ENCODE peak calls at places on chromosomes 4 and X, in ten cellular contexts. One of them, this sample, is unnamed.

GRCh38 chr4:1030559-1030958 is 19.1 kb downstream of the FGFRL1 start:
- DNase-seq in NCI-H1092: no peak
- DNase-seq in tibial nerve: no peak
- DNase-seq in effector memory CD8-positive, alpha-beta T cell: no peak
- DNase-seq in GM19239: no peak
- DNase-seq in stimulated activated CD4-positive, alpha-beta T cell treated with anti-CD3 and anti-CD28 coated beads, Interleukin-1b, Interleukin-23, amount 100 ng/mL, for 1 hour: no peak
- DNase-seq in NCI-H774: no peak
- DNase-seq in effector CD4-positive, alpha-beta T cell: no peak
- DNase-seq in left cardiac atrium: no peak
- DNase-seq in NCI-H1930: no peak
- DNase-seq in this sample: no peak

GRCh38 chrX:141936080-141936479 is 32.4 kb downstream of the MAGEC1 start:
- DNase-seq in GM19239: no peak
- DNase-seq in left cardiac atrium: no peak
- DNase-seq in NCI-H1930: no peak
- DNase-seq in effector CD4-positive, alpha-beta T cell: no peak
- DNase-seq in stimulated activated CD4-positive, alpha-beta T cell treated with anti-CD3 and anti-CD28 coated beads, Interleukin-1b, Interleukin-23, amount 100 ng/mL, for 1 hour: no peak
- DNase-seq in NCI-H774: no peak
- DNase-seq in NCI-H1092: no peak
- DNase-seq in effector memory CD8-positive, alpha-beta T cell: no peak
- DNase-seq in tibial nerve: no peak
- DNase-seq in this sample: no peak

GRCh38 chr4:184960505-184960971 is 57.8 kb upstream of the HELT start:
- DNase-seq in tibial nerve: no peak
- DNase-seq in NCI-H1930: no peak
- DNase-seq in effector CD4-positive, alpha-beta T cell: no peak
- DNase-seq in effector memory CD8-positive, alpha-beta T cell: no peak
- DNase-seq in NCI-H774: no peak
- DNase-seq in left cardiac atrium: no peak
- DNase-seq in stimulated activated CD4-positive, alpha-beta T cell treated with anti-CD3 and anti-CD28 coated beads, Interleukin-1b, Interleukin-23, amount 100 ng/mL, for 1 hour: no peak
- DNase-seq in NCI-H1092: no peak
- DNase-seq in GM19239: no peak
- DNase-seq in this sample: no peak

GRCh38 chrX:41781500-41781899 is 57.5 kb downstream of the GPR82 start:
- DNase-seq in NCI-H1092: peak; percentile 31
- DNase-seq in tibial nerve: no peak
- DNase-seq in left cardiac atrium: no peak
- DNase-seq in GM19239: peak; percentile 2
- DNase-seq in stimulated activated CD4-positive, alpha-beta T cell treated with anti-CD3 and anti-CD28 coated beads, Interleukin-1b, Interleukin-23, amount 100 ng/mL, for 1 hour: no peak
- DNase-seq in NCI-H774: peak; percentile 14
- DNase-seq in effector CD4-positive, alpha-beta T cell: peak; percentile 2
- DNase-seq in NCI-H1930: no peak
- DNase-seq in effector memory CD8-positive, alpha-beta T cell: peak; percentile 9
- DNase-seq in this sample: no peak

GRCh38 chrX:131802836-131803626 is 220.1 kb upstream of the STK26 start:
- DNase-seq in stimulated activated CD4-positive, alpha-beta T cell treated with anti-CD3 and anti-CD28 coated beads, Interleukin-1b, Interleukin-23, amount 100 ng/mL, for 1 hour: no peak
- DNase-seq in GM19239: no peak
- DNase-seq in NCI-H1092: no peak
- DNase-seq in NCI-H1930: no peak
- DNase-seq in tibial nerve: no peak
- DNase-seq in effector memory CD8-positive, alpha-beta T cell: no peak
- DNase-seq in left cardiac atrium: peak; percentile 75
- DNase-seq in NCI-H774: peak; percentile 69
- DNase-seq in effector CD4-positive, alpha-beta T cell: peak; percentile 79
- DNase-seq in this sample: peak; percentile 5

GRCh38 chr4:6367313-6367945 is 97.8 kb downstream of the WFS1 start:
- DNase-seq in left cardiac atrium: no peak
- DNase-seq in NCI-H774: no peak
- DNase-seq in GM19239: no peak
- DNase-seq in effector memory CD8-positive, alpha-beta T cell: no peak
- DNase-seq in NCI-H1092: peak; percentile 93
- DNase-seq in stimulated activated CD4-positive, alpha-beta T cell treated with anti-CD3 and anti-CD28 coated beads, Interleukin-1b, Interleukin-23, amount 100 ng/mL, for 1 hour: no peak
- DNase-seq in effector CD4-positive, alpha-beta T cell: no peak
- DNase-seq in NCI-H1930: no peak
- DNase-seq in tibial nerve: no peak
- DNase-seq in this sample: peak; percentile 26

GRCh38 chr4:125520258-125520990 is 205.7 kb downstream of the FAT4 start:
- DNase-seq in effector CD4-positive, alpha-beta T cell: no peak
- DNase-seq in left cardiac atrium: no peak
- DNase-seq in tibial nerve: no peak
- DNase-seq in effector memory CD8-positive, alpha-beta T cell: no peak
- DNase-seq in GM19239: no peak
- DNase-seq in NCI-H774: no peak
- DNase-seq in NCI-H1092: no peak
- DNase-seq in stimulated activated CD4-positive, alpha-beta T cell treated with anti-CD3 and anti-CD28 coated beads, Interleukin-1b, Interleukin-23, amount 100 ng/mL, for 1 hour: no peak
- DNase-seq in NCI-H1930: no peak
- DNase-seq in this sample: no peak

GRCh38 chr4:57442834-57443291 is 332.7 kb upstream of the IGFBP7 start:
- DNase-seq in NCI-H774: peak; percentile 41
- DNase-seq in tibial nerve: peak; percentile 59
- DNase-seq in effector memory CD8-positive, alpha-beta T cell: no peak
- DNase-seq in NCI-H1930: no peak
- DNase-seq in left cardiac atrium: no peak
- DNase-seq in stimulated activated CD4-positive, alpha-beta T cell treated with anti-CD3 and anti-CD28 coated beads, Interleukin-1b, Interleukin-23, amount 100 ng/mL, for 1 hour: no peak
- DNase-seq in GM19239: no peak
- DNase-seq in effector CD4-positive, alpha-beta T cell: no peak
- DNase-seq in NCI-H1092: peak; percentile 68
- DNase-seq in this sample: no peak

GRCh38 chrX:38595801-38596200 is 34.5 kb downstream of the TSPAN7 start:
- DNase-seq in stimulated activated CD4-positive, alpha-beta T cell treated with anti-CD3 and anti-CD28 coated beads, Interleukin-1b, Interleukin-23, amount 100 ng/mL, for 1 hour: no peak
- DNase-seq in GM19239: no peak
- DNase-seq in tibial nerve: no peak
- DNase-seq in NCI-H1930: no peak
- DNase-seq in left cardiac atrium: no peak
- DNase-seq in effector memory CD8-positive, alpha-beta T cell: no peak
- DNase-seq in NCI-H1092: no peak
- DNase-seq in effector CD4-positive, alpha-beta T cell: no peak
- DNase-seq in NCI-H774: no peak
- DNase-seq in this sample: no peak

GRCh38 chr4:7693711-7694110 is 245.9 kb downstream of the AFAP1 start:
- DNase-seq in NCI-H774: no peak
- DNase-seq in effector CD4-positive, alpha-beta T cell: no peak
- DNase-seq in NCI-H1930: no peak
- DNase-seq in stimulated activated CD4-positive, alpha-beta T cell treated with anti-CD3 and anti-CD28 coated beads, Interleukin-1b, Interleukin-23, amount 100 ng/mL, for 1 hour: no peak
- DNase-seq in left cardiac atrium: no peak
- DNase-seq in NCI-H1092: no peak
- DNase-seq in GM19239: no peak
- DNase-seq in tibial nerve: no peak
- DNase-seq in effector memory CD8-positive, alpha-beta T cell: no peak
- DNase-seq in this sample: no peak

GRCh38 chr4:147518086-147518485 is 37.2 kb downstream of the EDNRA start:
- DNase-seq in effector memory CD8-positive, alpha-beta T cell: no peak
- DNase-seq in stimulated activated CD4-positive, alpha-beta T cell treated with anti-CD3 and anti-CD28 coated beads, Interleukin-1b, Interleukin-23, amount 100 ng/mL, for 1 hour: no peak
- DNase-seq in NCI-H1092: no peak
- DNase-seq in NCI-H774: no peak
- DNase-seq in tibial nerve: no peak
- DNase-seq in GM19239: no peak
- DNase-seq in NCI-H1930: no peak
- DNase-seq in left cardiac atrium: no peak
- DNase-seq in effector CD4-positive, alpha-beta T cell: no peak
- DNase-seq in this sample: no peak

GRCh38 chr4:106914223-106914622 is 121.9 kb downstream of the DKK2 start:
- DNase-seq in effector CD4-positive, alpha-beta T cell: no peak
- DNase-seq in stimulated activated CD4-positive, alpha-beta T cell treated with anti-CD3 and anti-CD28 coated beads, Interleukin-1b, Interleukin-23, amount 100 ng/mL, for 1 hour: no peak
- DNase-seq in NCI-H1092: no peak
- DNase-seq in NCI-H774: no peak
- DNase-seq in GM19239: no peak
- DNase-seq in left cardiac atrium: no peak
- DNase-seq in NCI-H1930: no peak
- DNase-seq in effector memory CD8-positive, alpha-beta T cell: no peak
- DNase-seq in tibial nerve: no peak
- DNase-seq in this sample: no peak

GRCh38 chr4:8589336-8589735 is 3.2 kb upstream of the CPZ start:
- DNase-seq in tibial nerve: no peak
- DNase-seq in NCI-H1930: no peak
- DNase-seq in NCI-H774: no peak
- DNase-seq in GM19239: no peak
- DNase-seq in NCI-H1092: no peak
- DNase-seq in stimulated activated CD4-positive, alpha-beta T cell treated with anti-CD3 and anti-CD28 coated beads, Interleukin-1b, Interleukin-23, amount 100 ng/mL, for 1 hour: no peak
- DNase-seq in effector CD4-positive, alpha-beta T cell: no peak
- DNase-seq in effector memory CD8-positive, alpha-beta T cell: no peak
- DNase-seq in left cardiac atrium: no peak
- DNase-seq in this sample: no peak

GRCh38 chr4:142091085-142091513 is 454.7 kb downstream of the IL15 start:
- DNase-seq in left cardiac atrium: no peak
- DNase-seq in effector memory CD8-positive, alpha-beta T cell: no peak
- DNase-seq in tibial nerve: peak; percentile 46
- DNase-seq in GM19239: no peak
- DNase-seq in NCI-H1092: no peak
- DNase-seq in stimulated activated CD4-positive, alpha-beta T cell treated with anti-CD3 and anti-CD28 coated beads, Interleukin-1b, Interleukin-23, amount 100 ng/mL, for 1 hour: no peak
- DNase-seq in effector CD4-positive, alpha-beta T cell: no peak
- DNase-seq in NCI-H1930: no peak
- DNase-seq in NCI-H774: no peak
- DNase-seq in this sample: no peak

GRCh38 chr4:108840426-108840975 is 77.6 kb upstream of the ETNPPL start:
- DNase-seq in effector CD4-positive, alpha-beta T cell: no peak
- DNase-seq in NCI-H774: no peak
- DNase-seq in stimulated activated CD4-positive, alpha-beta T cell treated with anti-CD3 and anti-CD28 coated beads, Interleukin-1b, Interleukin-23, amount 100 ng/mL, for 1 hour: no peak
- DNase-seq in NCI-H1930: no peak
- DNase-seq in tibial nerve: no peak
- DNase-seq in effector memory CD8-positive, alpha-beta T cell: no peak
- DNase-seq in left cardiac atrium: no peak
- DNase-seq in GM19239: no peak
- DNase-seq in NCI-H1092: no peak
- DNase-seq in this sample: no peak

GRCh38 chrX:119682019-119682989 is 10.7 kb downstream of the SEPTIN6 start:
- DNase-seq in NCI-H1930: no peak
- DNase-seq in NCI-H774: no peak
- DNase-seq in stimulated activated CD4-positive, alpha-beta T cell treated with anti-CD3 and anti-CD28 coated beads, Interleukin-1b, Interleukin-23, amount 100 ng/mL, for 1 hour: no peak
- DNase-seq in tibial nerve: no peak
- DNase-seq in GM19239: no peak
- DNase-seq in NCI-H1092: no peak
- DNase-seq in effector memory CD8-positive, alpha-beta T cell: no peak
- DNase-seq in effector CD4-positive, alpha-beta T cell: peak; percentile 45
- DNase-seq in left cardiac atrium: no peak
- DNase-seq in this sample: no peak

GRCh38 chrX:136665258-136665900 is 17.4 kb downstream of the CD40LG start:
- DNase-seq in NCI-H1930: no peak
- DNase-seq in NCI-H774: no peak
- DNase-seq in tibial nerve: no peak
- DNase-seq in NCI-H1092: no peak
- DNase-seq in effector CD4-positive, alpha-beta T cell: no peak
- DNase-seq in effector memory CD8-positive, alpha-beta T cell: no peak
- DNase-seq in GM19239: no peak
- DNase-seq in stimulated activated CD4-positive, alpha-beta T cell treated with anti-CD3 and anti-CD28 coated beads, Interleukin-1b, Interleukin-23, amount 100 ng/mL, for 1 hour: no peak
- DNase-seq in left cardiac atrium: no peak
- DNase-seq in this sample: no peak

GRCh38 chr4:176236909-176237308 is 32.1 kb downstream of the ASB5 start:
- DNase-seq in effector memory CD8-positive, alpha-beta T cell: no peak
- DNase-seq in effector CD4-positive, alpha-beta T cell: no peak
- DNase-seq in NCI-H1930: no peak
- DNase-seq in left cardiac atrium: no peak
- DNase-seq in NCI-H774: no peak
- DNase-seq in tibial nerve: no peak
- DNase-seq in GM19239: no peak
- DNase-seq in stimulated activated CD4-positive, alpha-beta T cell treated with anti-CD3 and anti-CD28 coated beads, Interleukin-1b, Interleukin-23, amount 100 ng/mL, for 1 hour: no peak
- DNase-seq in NCI-H1092: no peak
- DNase-seq in this sample: no peak

GRCh38 chr4:45770958-45771357 is 352.9 kb downstream of the GABRG1 start:
- DNase-seq in effector CD4-positive, alpha-beta T cell: no peak
- DNase-seq in NCI-H1930: no peak
- DNase-seq in NCI-H774: no peak
- DNase-seq in effector memory CD8-positive, alpha-beta T cell: no peak
- DNase-seq in left cardiac atrium: no peak
- DNase-seq in NCI-H1092: no peak
- DNase-seq in tibial nerve: no peak
- DNase-seq in GM19239: no peak
- DNase-seq in stimulated activated CD4-positive, alpha-beta T cell treated with anti-CD3 and anti-CD28 coated beads, Interleukin-1b, Interleukin-23, amount 100 ng/mL, for 1 hour: no peak
- DNase-seq in this sample: no peak

GRCh38 chrX:130282151-130282550 is 13.5 kb upstream of the ZNF280C start:
- DNase-seq in left cardiac atrium: no peak
- DNase-seq in effector memory CD8-positive, alpha-beta T cell: no peak
- DNase-seq in tibial nerve: no peak
- DNase-seq in NCI-H1092: no peak
- DNase-seq in NCI-H1930: no peak
- DNase-seq in GM19239: no peak
- DNase-seq in NCI-H774: no peak
- DNase-seq in effector CD4-positive, alpha-beta T cell: no peak
- DNase-seq in stimulated activated CD4-positive, alpha-beta T cell treated with anti-CD3 and anti-CD28 coated beads, Interleukin-1b, Interleukin-23, amount 100 ng/mL, for 1 hour: no peak
- DNase-seq in this sample: no peak

GRCh38 chrX:43679778-43680177 is 23.7 kb downstream of the MAOA start:
- DNase-seq in tibial nerve: no peak
- DNase-seq in effector memory CD8-positive, alpha-beta T cell: no peak
- DNase-seq in NCI-H1092: no peak
- DNase-seq in GM19239: no peak
- DNase-seq in stimulated activated CD4-positive, alpha-beta T cell treated with anti-CD3 and anti-CD28 coated beads, Interleukin-1b, Interleukin-23, amount 100 ng/mL, for 1 hour: no peak
- DNase-seq in left cardiac atrium: no peak
- DNase-seq in NCI-H774: no peak
- DNase-seq in effector CD4-positive, alpha-beta T cell: no peak
- DNase-seq in NCI-H1930: no peak
- DNase-seq in this sample: no peak

GRCh38 chr4:29852537-29852936 is 867.6 kb upstream of the PCDH7 start:
- DNase-seq in GM19239: no peak
- DNase-seq in NCI-H1092: no peak
- DNase-seq in NCI-H774: peak; percentile 43
- DNase-seq in left cardiac atrium: no peak
- DNase-seq in effector CD4-positive, alpha-beta T cell: no peak
- DNase-seq in tibial nerve: no peak
- DNase-seq in stimulated activated CD4-positive, alpha-beta T cell treated with anti-CD3 and anti-CD28 coated beads, Interleukin-1b, Interleukin-23, amount 100 ng/mL, for 1 hour: no peak
- DNase-seq in NCI-H1930: peak; percentile 39
- DNase-seq in effector memory CD8-positive, alpha-beta T cell: no peak
- DNase-seq in this sample: peak; percentile 71

GRCh38 chrX:31126205-31126604 is 54.4 kb upstream of the FTHL17 start:
- DNase-seq in GM19239: no peak
- DNase-seq in effector memory CD8-positive, alpha-beta T cell: no peak
- DNase-seq in effector CD4-positive, alpha-beta T cell: no peak
- DNase-seq in NCI-H1092: no peak
- DNase-seq in tibial nerve: no peak
- DNase-seq in NCI-H774: no peak
- DNase-seq in NCI-H1930: no peak
- DNase-seq in left cardiac atrium: no peak
- DNase-seq in stimulated activated CD4-positive, alpha-beta T cell treated with anti-CD3 and anti-CD28 coated beads, Interleukin-1b, Interleukin-23, amount 100 ng/mL, for 1 hour: no peak
- DNase-seq in this sample: no peak

GRCh38 chr4:89640620-89641366 is 196.2 kb downstream of the SNCA start:
- DNase-seq in effector memory CD8-positive, alpha-beta T cell: no peak
- DNase-seq in tibial nerve: no peak
- DNase-seq in NCI-H1930: no peak
- DNase-seq in GM19239: no peak
- DNase-seq in effector CD4-positive, alpha-beta T cell: no peak
- DNase-seq in NCI-H1092: no peak
- DNase-seq in NCI-H774: no peak
- DNase-seq in left cardiac atrium: peak; percentile 31
- DNase-seq in stimulated activated CD4-positive, alpha-beta T cell treated with anti-CD3 and anti-CD28 coated beads, Interleukin-1b, Interleukin-23, amount 100 ng/mL, for 1 hour: no peak
- DNase-seq in this sample: no peak

GRCh38 chrX:133335027-133335426 is 80.3 kb downstream of the GPC4 start:
- DNase-seq in NCI-H1930: no peak
- DNase-seq in NCI-H1092: no peak
- DNase-seq in left cardiac atrium: no peak
- DNase-seq in NCI-H774: peak; percentile 17
- DNase-seq in effector memory CD8-positive, alpha-beta T cell: no peak
- DNase-seq in stimulated activated CD4-positive, alpha-beta T cell treated with anti-CD3 and anti-CD28 coated beads, Interleukin-1b, Interleukin-23, amount 100 ng/mL, for 1 hour: no peak
- DNase-seq in effector CD4-positive, alpha-beta T cell: no peak
- DNase-seq in GM19239: no peak
- DNase-seq in tibial nerve: peak; percentile 43
- DNase-seq in this sample: no peak

GRCh38 chr4:106809083-106809482 is 227.0 kb downstream of the DKK2 start:
- DNase-seq in NCI-H1092: no peak
- DNase-seq in effector memory CD8-positive, alpha-beta T cell: no peak
- DNase-seq in tibial nerve: peak; percentile 9
- DNase-seq in stimulated activated CD4-positive, alpha-beta T cell treated with anti-CD3 and anti-CD28 coated beads, Interleukin-1b, Interleukin-23, amount 100 ng/mL, for 1 hour: no peak
- DNase-seq in effector CD4-positive, alpha-beta T cell: no peak
- DNase-seq in NCI-H774: no peak
- DNase-seq in GM19239: no peak
- DNase-seq in NCI-H1930: no peak
- DNase-seq in left cardiac atrium: no peak
- DNase-seq in this sample: no peak

GRCh38 chrX:107730991-107731766 is 44.4 kb downstream of the TSC22D3 start:
- DNase-seq in NCI-H1930: no peak
- DNase-seq in stimulated activated CD4-positive, alpha-beta T cell treated with anti-CD3 and anti-CD28 coated beads, Interleukin-1b, Interleukin-23, amount 100 ng/mL, for 1 hour: no peak
- DNase-seq in tibial nerve: no peak
- DNase-seq in NCI-H1092: no peak
- DNase-seq in effector memory CD8-positive, alpha-beta T cell: no peak
- DNase-seq in effector CD4-positive, alpha-beta T cell: no peak
- DNase-seq in NCI-H774: no peak
- DNase-seq in GM19239: no peak
- DNase-seq in left cardiac atrium: no peak
- DNase-seq in this sample: no peak

GRCh38 chr4:142406051-142406549 is 440.0 kb downstream of the INPP4B start:
- DNase-seq in NCI-H1092: no peak
- DNase-seq in effector memory CD8-positive, alpha-beta T cell: no peak
- DNase-seq in left cardiac atrium: no peak
- DNase-seq in NCI-H774: no peak
- DNase-seq in GM19239: no peak
- DNase-seq in NCI-H1930: no peak
- DNase-seq in tibial nerve: no peak
- DNase-seq in stimulated activated CD4-positive, alpha-beta T cell treated with anti-CD3 and anti-CD28 coated beads, Interleukin-1b, Interleukin-23, amount 100 ng/mL, for 1 hour: no peak
- DNase-seq in effector CD4-positive, alpha-beta T cell: no peak
- DNase-seq in this sample: no peak

This sample was measured in NCI-H1417 treated with DMSO at 0.1 percent for 48 hours.